ENCODE peak calls at places on chromosomes 3 and 15, in seven cellular contexts. F, I, D, E, K, W and S are unnamed samples.

GRCh38 chr3:61334783-61335182 is 83.5 kb upstream of the FHIT start:
- DNase-seq in F (no peak), I (no peak), D (no peak), E (no peak), K (no peak), W (no peak), S (no peak)

GRCh38 chr3:123333401-123333800 is 115.5 kb downstream of the ADCY5 start:
- DNase-seq in F (no peak), I (no peak), D (no peak), E (no peak), K (no peak), W (no peak), S (peak; percentile 50)

GRCh38 chr3:101849714-101850326 is 506 bp downstream of the NFKBIZ start:
- DNase-seq in F (peak; percentile 35), I (peak; percentile 2), D (peak; percentile 30), E (peak; percentile 36), K (no peak), W (peak; percentile 63), S (no peak)

GRCh38 chr3:14831916-14832430 is 13.2 kb downstream of the FGD5 start:
- DNase-seq in F (no peak), I (no peak), D (no peak), E (no peak), K (no peak), W (no peak), S (peak; percentile 60)

GRCh38 chr3:133578548-133579191 is 5.2 kb downstream of the CDV3 start:
- DNase-seq in F (no peak), I (no peak), D (no peak), E (peak; percentile 63), K (no peak), W (no peak), S (no peak)

GRCh38 chr15:68487087-68487843 is 55.3 kb upstream of the ITGA11 start:
- DNase-seq in F (no peak), I (no peak), D (no peak), E (peak; percentile 80), K (no peak), W (no peak), S (no peak)

GRCh38 chr3:29195055-29195454 is 85.8 kb upstream of the RBMS3 start:
- DNase-seq in F (no peak), I (no peak), D (no peak), E (no peak), K (no peak), W (no peak), S (no peak)

GRCh38 chr3:3157484-3157883 is 22.0 kb downstream of the CRBN start:
- DNase-seq in F (no peak), I (no peak), D (no peak), E (no peak), K (no peak), W (no peak), S (no peak)

GRCh38 chr15:59237119-59237853 is 30.6 kb downstream of the LDHAL6B start:
- DNase-seq in F (no peak), I (no peak), D (no peak), E (no peak), K (no peak), W (no peak), S (no peak)

GRCh38 chr3:195270350-195271115 is 426 bp downstream of the XXYLT1 start:
- DNase-seq in F (peak; percentile 66), I (no peak), D (no peak), E (peak; percentile 57), K (no peak), W (peak; percentile 78), S (peak; percentile 88)